ENCODE peak calls at places on chromosome 6, in six cellular contexts. C is RWPE1, M is pancreas, G is A549, U is AG09309, D is MM.1S. N is an unnamed sample.

GRCh38 chr6:131062245-131063027 is 609 bp downstream of the EPB41L2 start:
- DNase-seq in C (peak; percentile 19), G (no peak), U (no peak), M (peak; percentile 21), D (peak; percentile 7), N (peak; percentile 24)

GRCh38 chr6:56727097-56727845 is 84.6 kb upstream of the DST start:
- DNase-seq in C (no peak), U (peak; percentile 27), D (no peak), G (no peak), M (no peak), N (no peak)

GRCh38 chr6:43455034-43455747 is at the start of gene DLK2:
- DNase-seq in M (no peak), D (no peak), G (peak; percentile 49), C (peak; percentile 50), U (no peak), N (peak; percentile 50)

GRCh38 chr6:52389626-52390360 is 27.8 kb downstream of the PAQR8 start:
- DNase-seq in D (peak; percentile 49), M (peak; percentile 77), G (no peak), C (peak; percentile 26), U (no peak), N (no peak)

GRCh38 chr6:158751192-158751591 is 68.0 kb downstream of the EZR start:
- DNase-seq in U (no peak), D (no peak), M (no peak), C (no peak), G (no peak), N (no peak)

GRCh38 chr6:116530436-116530835 is 15.0 kb downstream of the TRAPPC3L start:
- DNase-seq in M (no peak), G (no peak), U (no peak), C (no peak), D (no peak), N (no peak)

GRCh38 chr6:92114797-92115196 is 1304.6 kb downstream of the EPHA7 start:
- DNase-seq in D (no peak), C (no peak), G (no peak), M (no peak), U (no peak), N (no peak)

GRCh38 chr6:151681426-151682059 is 125.9 kb upstream of the ESR1 start:
- DNase-seq in M (no peak), C (no peak), U (no peak), G (no peak), D (peak; percentile 77), N (no peak)

GRCh38 chr6:70982747-70983146 is 25.9 kb upstream of the B3GAT2 start:
- DNase-seq in U (no peak), C (no peak), G (no peak), M (no peak), D (no peak), N (no peak)

DNA sequence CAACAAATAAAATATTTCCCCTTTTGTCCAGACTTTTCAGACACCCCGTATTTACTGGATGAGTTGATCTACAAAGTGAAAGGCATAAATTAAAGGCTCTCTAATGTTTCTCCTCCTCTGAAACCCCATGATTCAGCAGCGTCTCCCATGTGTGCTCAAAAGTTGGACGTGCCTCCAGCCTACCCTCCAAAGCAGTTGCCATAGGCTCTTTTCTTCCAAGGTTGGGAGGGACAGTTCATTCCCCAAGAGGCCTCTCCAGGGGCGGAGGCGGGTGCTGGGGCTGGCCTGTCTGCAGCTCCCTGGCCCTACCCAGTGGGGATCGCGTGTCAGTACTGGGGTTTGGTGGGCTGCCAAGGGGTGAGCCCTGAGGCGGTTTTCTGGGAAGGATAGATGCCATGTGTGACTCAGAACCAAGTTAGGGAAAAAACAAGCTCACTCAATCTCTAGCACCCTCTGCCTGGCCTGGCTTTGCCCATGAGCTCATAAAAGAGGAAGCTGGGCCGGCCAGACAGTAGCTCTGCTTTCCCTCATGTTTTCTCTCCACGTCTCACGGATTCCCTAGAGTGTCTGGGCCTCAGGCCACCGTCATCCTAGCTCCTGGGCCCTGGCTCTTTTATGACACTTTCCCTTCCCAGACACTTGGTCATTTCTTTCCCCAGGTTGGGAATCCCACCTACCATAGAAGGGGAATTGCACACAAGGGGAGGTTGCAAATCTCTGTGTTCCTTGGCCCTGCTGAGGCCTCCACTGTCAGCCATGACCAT is 8.0 kb upstream of the IER3 start:
- DNase-seq in U (peak; percentile 99), D (no peak), M (peak; percentile 72), C (peak; percentile 93), G (peak; percentile 77), N (peak; percentile 64)
- TF ChIP-seq CTCF in U (peak; percentile 26), D (no peak), M (no peak), C (no peak), G (peak; percentile 6), N (no peak)

GRCh38 chr6:39370021-39370420 is 47.5 kb upstream of the KCNK16 start:
- DNase-seq in U (no peak), M (no peak), D (no peak), C (no peak), G (no peak), N (no peak)
- TF ChIP-seq CTCF in U (peak; percentile 26), M (no peak), D (peak; percentile 3), C (no peak), G (no peak), N (no peak)

GRCh38 chr6:98970469-98970868 is 22.7 kb upstream of the FBXL4 start:
- DNase-seq in M (no peak), D (no peak), U (no peak), G (no peak), C (no peak), N (no peak)
- TF ChIP-seq CTCF in M (no peak), D (no peak), U (no peak), G (no peak), C (no peak), N (no peak)

GRCh38 chr6:134738486-134738885 is 211.4 kb downstream of the ALDH8A1 start:
- DNase-seq in C (no peak), D (no peak), U (no peak), G (no peak), M (no peak), N (no peak)

GRCh38 chr6:134739299-134740090 is 210.4 kb downstream of the ALDH8A1 start:
- DNase-seq in G (no peak), D (no peak), M (no peak), U (no peak), C (peak; percentile 51), N (no peak)

GRCh38 chr6:134740473-134741192 is 209.3 kb downstream of the ALDH8A1 start:
- DNase-seq in G (no peak), U (no peak), M (no peak), D (no peak), C (peak; percentile 20), N (no peak)

GRCh38 chr6:134744301-134744700 is 205.6 kb downstream of the ALDH8A1 start:
- DNase-seq in M (no peak), U (no peak), C (no peak), G (no peak), D (no peak), N (no peak)

DNA sequence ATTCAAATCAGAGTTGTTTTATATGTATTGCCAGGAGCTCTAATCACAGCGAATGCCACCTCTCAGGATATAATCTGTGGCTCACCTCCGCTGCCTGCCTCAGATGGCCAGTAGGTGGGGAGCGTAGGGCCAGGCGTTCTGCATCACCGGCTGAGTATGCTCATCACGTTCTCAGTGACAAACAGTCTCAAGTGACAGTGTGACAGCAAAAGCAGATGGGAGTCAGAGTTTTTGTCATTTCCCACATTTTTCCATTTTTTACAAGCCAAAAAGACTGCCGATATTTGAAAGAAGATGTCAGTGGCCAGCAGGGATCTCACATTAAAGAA is 208.7 kb downstream of the ALDH8A1 start:
- DNase-seq in M (no peak), D (no peak), U (no peak), G (no peak), C (no peak), N (no peak)
- TF ChIP-seq CTCF in M (no peak), D (no peak), U (no peak), G (no peak), C (no peak), N (no peak)

GRCh38 chr6:78594667-78595051 is 272.7 kb upstream of the IRAK1BP1 start:
- DNase-seq in C (no peak), U (no peak), M (no peak), G (no peak), D (no peak), N (no peak)

GRCh38 chr6:78593898-78594666 is 273.3 kb upstream of the IRAK1BP1 start:
- DNase-seq in C (no peak), U (no peak), M (no peak), G (no peak), D (no peak), N (no peak)

DNA sequence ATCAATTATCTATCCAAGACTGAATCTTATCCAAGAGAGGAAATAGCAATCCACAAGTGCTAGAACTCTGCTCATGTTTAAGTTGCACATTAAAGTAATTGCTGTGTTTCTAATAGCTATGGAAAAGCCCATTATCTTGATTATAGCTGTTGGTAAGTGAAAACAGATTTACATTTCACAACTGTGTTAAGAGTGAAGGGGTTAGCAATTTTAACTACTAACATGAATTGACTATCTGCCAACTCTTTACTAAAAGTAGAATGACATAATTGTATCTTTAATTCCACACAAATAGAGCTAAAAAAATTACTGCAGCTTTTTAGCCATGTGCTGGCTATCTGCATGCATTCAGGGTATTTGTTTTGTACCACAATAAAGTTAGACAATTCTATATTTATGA is 277.9 kb upstream of the IRAK1BP1 start:
- DNase-seq in D (no peak), M (no peak), U (no peak), C (no peak), G (no peak), N (no peak)
- TF ChIP-seq CTCF in D (no peak), M (no peak), U (no peak), C (no peak), G (no peak), N (no peak)

GRCh38 chr6:106453756-106454367 is 93.3 kb downstream of the CRYBG1 start:
- DNase-seq in D (no peak), U (no peak), C (no peak), M (no peak), G (no peak), N (no peak)
- TF ChIP-seq CTCF in D (no peak), U (no peak), C (no peak), M (no peak), G (no peak), N (no peak)

GRCh38 chr6:141349710-141350109 is 783.0 kb upstream of the GJE1 start:
- DNase-seq in G (no peak), D (no peak), U (no peak), M (no peak), C (no peak), N (no peak)

GRCh38 chr6:141351721-141352120 is 781.0 kb upstream of the GJE1 start:
- DNase-seq in U (no peak), C (no peak), G (no peak), D (no peak), M (no peak), N (no peak)

GRCh38 chr6:141359953-141360352 is 772.8 kb upstream of the GJE1 start:
- DNase-seq in G (no peak), C (no peak), D (no peak), U (no peak), M (no peak), N (no peak)

GRCh38 chr6:141354191-141354950 is 778.4 kb upstream of the GJE1 start:
- DNase-seq in C (no peak), D (no peak), M (no peak), G (no peak), U (no peak), N (no peak)
- TF ChIP-seq CTCF in C (no peak), D (no peak), M (no peak), G (no peak), U (no peak), N (no peak)